ENCODE peak calls at places on chromosome 7, in four cellular contexts. H, A, N and R are unnamed samples.

GRCh38 chr7:149385195-149385955 is 75.5 kb downstream of the ZNF777 start:
- DNase-seq in N (no peak), A (no peak), H (no peak), R (no peak)

GRCh38 chr7:80385512-80385911 is 126.4 kb downstream of the GNAT3 start:
- DNase-seq in N (no peak), H (no peak), A (no peak), R (no peak)

GRCh38 chr7:139739863-139740597 is 37.8 kb downstream of the HIPK2 start:
- DNase-seq in N (no peak), A (no peak), H (no peak), R (no peak)

GRCh38 chr7:51316666-51317581 is at the start of gene COBL:
- DNase-seq in A (no peak), H (no peak), N (peak; percentile 35), R (no peak)

GRCh38 chr7:152590481-152590880 is 85.5 kb downstream of the XRCC2 start:
- DNase-seq in A (no peak), H (no peak), N (no peak), R (no peak)

GRCh38 chr7:131934452-131934851 is 378.0 kb upstream of the PODXL start:
- DNase-seq in N (no peak), A (no peak), H (no peak), R (no peak)

GRCh38 chr7:21192662-21193061 is 235.2 kb upstream of the SP4 start:
- DNase-seq in H (no peak), A (no peak), N (no peak), R (no peak)

GRCh38 chr7:8189615-8190014 is 72.4 kb downstream of the ICA1 start:
- DNase-seq in N (peak; percentile 69), H (no peak), A (no peak), R (no peak)

GRCh38 chr7:30804078-30804661 is 33.0 kb downstream of the MINDY4 start:
- DNase-seq in N (no peak), H (no peak), A (no peak), R (no peak)

GRCh38 chr7:101754432-101755159 is 62.8 kb upstream of the CUX1 start:
- DNase-seq in H (no peak), A (no peak), N (no peak), R (no peak)

GRCh38 chr7:45066409-45066808 is 22.4 kb downstream of the NACAD start:
- DNase-seq in A (no peak), N (no peak), H (no peak), R (no peak)

GRCh38 chr7:134298902-134299683 is 17.6 kb downstream of the SLC35B4 start:
- DNase-seq in H (no peak), N (no peak), A (peak; percentile 55), R (no peak)

GRCh38 chr7:1819258-1819841 is 149.3 kb downstream of the ELFN1 start:
- DNase-seq in N (no peak), H (no peak), A (peak; percentile 29), R (no peak)

GRCh38 chr7:22350466-22351328 is 6.3 kb downstream of the RAPGEF5 start:
- DNase-seq in H (no peak), N (no peak), A (no peak), R (no peak)

GRCh38 chr7:150973571-150974451 is 4.3 kb downstream of the KCNH2 start:
- DNase-seq in A (no peak), H (peak; percentile 39), N (no peak), R (peak; percentile 42)